ENCODE peak calls at places on chromosomes 4 and X, in five cellular contexts. L is K562, O is A549, I is HepG2, P is GM12878. U is an unnamed sample.

GRCh38 chr4:73674451-73674919 is 54.2 kb upstream of the RASSF6 start:
- DNase-seq in L (no peak), O (no peak), I (no peak), P (no peak), U (no peak)

GRCh38 chr4:183801460-183802168 is 103.5 kb upstream of the STOX2 start:
- DNase-seq in L (no peak), O (no peak), I (no peak), P (no peak), U (peak)

GRCh38 chr4:89256203-89256800 is 51.3 kb downstream of the GPRIN3 start:
- DNase-seq in L (no peak), O (no peak), I (no peak), P (no peak), U (no peak)

GRCh38 chr4:5662555-5662954 is 45.8 kb downstream of the EVC2 start:
- DNase-seq in L (no peak), O (no peak), I (no peak), P (no peak), U (no peak)

GRCh38 chrX:116181300-116181699 is 10.8 kb downstream of the AGTR2 start:
- DNase-seq in L (no peak), O (no peak), I (no peak), P (no peak), U (no peak)

GRCh38 chrX:76153221-76153620 is 19.6 kb upstream of the PBDC1 start:
- DNase-seq in L (no peak), O (no peak), I (no peak), P (no peak), U (no peak)

GRCh38 chr4:101993841-101994221 is 203.3 kb downstream of the BANK1 start:
- DNase-seq in L (no peak), O (no peak), I (no peak), P (no peak), U (no peak)

GRCh38 chr4:13640149-13640671 is 12.7 kb upstream of the BOD1L1 start:
- DNase-seq in L (peak), O (no peak), I (no peak), P (no peak), U (peak)

GRCh38 chr4:120830204-120830603 is 92.3 kb downstream of the PRDM5 start:
- DNase-seq in L (no peak), O (no peak), I (no peak), P (no peak), U (no peak)

GRCh38 chr4:31185014-31185585 is 464.9 kb downstream of the PCDH7 start:
- DNase-seq in L (no peak), O (no peak), I (no peak), P (no peak), U (no peak)

GRCh38 chr4:26171953-26172352 is 148.9 kb upstream of the RBPJ start:
- DNase-seq in L (no peak), O (no peak), I (no peak), P (no peak), U (no peak)

GRCh38 chrX:43655961-43656494 is at the start of gene MAOA:
- DNase-seq in L (no peak), O (peak), I (peak), P (no peak), U (peak)

GRCh38 chr4:126445596-126445995 is 1130.8 kb downstream of the FAT4 start:
- DNase-seq in L (no peak), O (no peak), I (no peak), P (no peak), U (no peak)

GRCh38 chr4:102299708-102300107 is 45.6 kb downstream of the SLC39A8 start:
- DNase-seq in L (peak), O (peak), I (peak), P (no peak), U (peak)

GRCh38 chr4:86441175-86441960 is 81.5 kb upstream of the MAPK10 start:
- DNase-seq in L (no peak), O (peak), I (no peak), P (peak), U (peak)

GRCh38 chr4:48012819-48013218 is 3.7 kb downstream of the CNGA1 start:
- DNase-seq in L (no peak), O (no peak), I (no peak), P (no peak), U (no peak)

GRCh38 chr4:164012396-164013027 is 518.0 kb downstream of the TMA16 start:
- DNase-seq in L (peak), O (no peak), I (peak), P (no peak), U (peak)

GRCh38 chrX:36868592-36868991 is 139.6 kb upstream of the FAM47C start:
- DNase-seq in L (no peak), O (no peak), I (no peak), P (no peak), U (no peak)

GRCh38 chrX:308821-309520 is 9.6 kb downstream of the GTPBP6 start:
- DNase-seq in L (no peak), O (no peak), I (no peak), P (no peak), U (no peak)

GRCh38 chr4:37876156-37876555 is 14.7 kb upstream of the TBC1D1 start:
- DNase-seq in L (no peak), O (no peak), I (no peak), P (no peak), U (no peak)

DNA sequence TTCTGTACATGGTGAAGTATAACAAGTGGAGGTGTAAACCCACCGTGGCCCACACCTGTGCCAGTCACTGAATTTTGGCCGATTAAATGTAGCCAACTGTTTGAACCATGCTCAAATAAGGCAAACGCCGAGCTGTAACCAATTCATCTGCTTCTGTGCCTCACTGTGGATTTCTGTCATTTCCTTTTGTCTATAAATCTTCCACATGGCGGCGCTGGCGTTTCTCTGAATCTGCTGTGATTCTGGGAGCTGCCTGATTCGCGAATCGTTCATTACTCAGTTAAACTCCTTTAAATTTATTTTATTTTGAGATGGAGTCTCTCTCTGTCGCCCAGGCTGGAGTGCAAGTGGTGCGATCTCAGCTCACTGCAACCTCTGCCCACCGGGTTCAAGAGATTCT is 19.2 kb downstream of the SUPT20HL2 start:
- DNase-seq in L (peak), O (no peak), I (no peak), P (no peak), U (peak)
- TF ChIP-seq CTCF in L (peak), O (no peak), I (peak), P (peak), U (peak)

DNA sequence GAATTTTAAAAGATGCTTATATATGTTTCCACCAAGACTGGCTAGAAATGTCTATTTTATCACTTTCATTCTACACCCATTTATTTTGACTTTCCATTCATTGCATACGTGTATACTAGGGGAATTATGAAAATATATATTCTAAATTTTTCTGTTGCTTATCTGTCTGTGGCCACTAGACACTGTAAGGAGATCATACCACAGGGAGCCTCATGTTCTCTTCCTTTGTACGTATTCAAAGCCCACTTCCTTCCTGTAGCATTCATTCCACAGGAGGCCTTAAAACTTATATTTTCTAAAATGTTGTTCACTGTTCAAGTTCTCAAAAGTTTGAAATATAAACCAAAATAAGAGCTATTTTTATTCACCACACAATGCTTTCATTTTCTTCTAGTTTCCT is 1848.9 kb upstream of the TENM3 start:
- DNase-seq in L (no peak), O (no peak), I (no peak), P (no peak), U (no peak)
- TF ChIP-seq JUNB in L (no peak), O (no peak), I (no peak), P (no peak), U (no peak)

GRCh38 chr4:109174224-109174953 is 128.1 kb downstream of the COL25A1 start:
- DNase-seq in L (peak), O (no peak), I (no peak), P (no peak), U (no peak)

GRCh38 chr4:109172301-109172700 is 130.2 kb downstream of the COL25A1 start:
- DNase-seq in L (no peak), O (no peak), I (no peak), P (no peak), U (no peak)

GRCh38 chr4:109166586-109166985 is 135.9 kb downstream of the COL25A1 start:
- DNase-seq in L (no peak), O (no peak), I (no peak), P (no peak), U (no peak)

GRCh38 chr4:109169160-109169559 is 133.3 kb downstream of the COL25A1 start:
- DNase-seq in L (no peak), O (no peak), I (no peak), P (no peak), U (no peak)

DNA sequence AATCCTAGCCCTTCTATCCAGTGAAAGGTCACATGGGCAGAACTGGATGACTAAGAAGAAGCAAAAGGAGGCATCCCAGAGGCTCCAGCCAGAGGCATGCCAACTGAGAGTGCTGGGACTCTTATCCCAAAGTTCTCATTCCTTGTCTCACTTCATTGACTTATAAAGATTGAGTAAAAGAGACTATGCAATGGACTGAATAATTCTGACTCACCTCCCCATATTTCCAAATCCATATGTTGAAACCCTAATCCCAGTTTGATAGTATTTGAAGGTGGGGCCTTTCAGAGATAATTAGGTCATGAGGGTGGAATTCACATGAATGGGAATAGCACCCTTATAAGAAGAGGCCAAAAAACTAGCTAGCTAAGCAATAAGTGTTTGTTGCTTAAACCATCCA is 131.4 kb downstream of the COL25A1 start:
- DNase-seq in L (no peak), O (no peak), I (no peak), P (no peak), U (no peak)
- H3K4me2 ChIP-seq in L (no peak), O (no peak), I (no peak), P (no peak), U (no peak)

DNA sequence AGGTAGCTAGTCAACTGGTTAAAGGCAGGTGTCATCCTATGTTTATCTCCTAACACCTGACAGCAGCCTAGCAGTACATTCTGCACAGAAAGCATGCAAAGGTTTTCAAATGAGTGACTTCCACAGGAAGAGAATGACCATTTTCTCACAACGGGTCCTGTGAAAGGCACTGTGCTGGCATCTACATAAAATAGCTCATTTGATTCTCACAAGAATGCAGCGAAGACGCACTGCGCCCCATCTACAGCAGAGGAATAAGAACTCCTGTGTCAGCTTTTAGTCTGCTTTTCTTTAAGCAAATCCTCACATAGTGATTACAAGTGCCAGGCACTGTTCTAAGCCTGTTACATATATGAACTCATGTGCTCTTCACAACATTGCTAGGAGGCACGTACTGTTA is 62.5 kb downstream of the AFAP1 start:
- DNase-seq in L (no peak), O (no peak), I (no peak), P (no peak), U (no peak)
- TF ChIP-seq CTCF in L (no peak), O (no peak), I (no peak), P (no peak), U (no peak)

DNA sequence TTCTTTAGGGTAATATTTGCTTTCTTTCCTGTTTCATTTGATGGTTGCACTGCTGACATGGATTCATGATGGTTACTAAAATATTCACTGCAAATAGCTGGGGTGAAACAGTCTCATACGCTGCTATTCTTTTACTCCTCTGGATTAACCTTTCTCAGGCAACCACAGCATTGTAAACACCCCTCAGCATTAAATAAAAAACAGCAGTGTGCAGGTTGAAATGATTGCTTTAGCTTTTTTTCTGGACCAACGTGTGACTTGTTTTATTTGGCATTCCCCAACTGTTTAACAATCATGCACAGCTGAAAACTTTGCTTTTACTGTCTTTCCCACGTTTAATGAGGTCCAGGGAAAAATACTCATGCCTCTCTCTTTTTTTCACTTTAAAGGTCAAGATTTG is 490.8 kb downstream of the RAPGEF2 start:
- DNase-seq in L (no peak), O (no peak), I (no peak), P (no peak), U (no peak)
- TF ChIP-seq JUNB in L (no peak), O (no peak), I (no peak), P (no peak), U (no peak)

GRCh38 chr4:155639674-155640529 is 26.7 kb upstream of the GUCY1A1 start:
- DNase-seq in L (no peak), O (no peak), I (no peak), P (peak), U (no peak)
- H3K4me2 ChIP-seq in L (no peak), O (no peak), I (no peak), P (peak), U (no peak)